ENCODE peak calls at places on chromosome X, in ten cellular contexts. W is T-helper 17 cell; U is left lung; H is naive thymus-derived CD4-positive, alpha-beta T cell; L is stimulated activated naive B cell treated with anti-CD40 and anti-IgM and Interleukin-4, amounts not matched to agents 10 μg/mL and 1 μg/mL and 100 μg/mL, for 72 hours; V is right cardiac atrium; C is naive thymus-derived CD8-positive, alpha-beta T cell; T is stimulated activated memory B cell treated with anti-CD40 and anti-IgM and Interleukin-4, amounts not matched to agents 10 μg/mL and 1 μg/mL and 100 μg/mL, for 72 hours; E is activated T-cell treated with anti-CD3 and anti-CD28 coated beads, Interleukin-2, amount 50 U/mL, for 72 hours; F is activated naive CD8-positive, alpha-beta T cell treated with anti-CD3 and anti-CD28 coated beads, Interleukin-2, amount 10 ng/mL, durations not matched to agents 7 days and 5 days. I is an unnamed sample.
A peak's percentile ranks its signal among the peaks of the same experiment; 100 is the strongest.

GRCh38 chrX:23952984-23953907 is 45.4 kb downstream of the CXorf58 start:
- ATAC-seq in W (peak; percentile 95), U (peak; percentile 45), H (peak; percentile 93), L (peak; percentile 99), V (no peak), C (peak; percentile 91), T (peak; percentile 83), E (peak; percentile 95), F (peak; percentile 93), I (no peak)

GRCh38 chrX:36534900-36535299 is 473.3 kb upstream of the FAM47C start:
- ATAC-seq in W (no peak), U (no peak), H (no peak), L (no peak), V (no peak), C (no peak), T (no peak), E (no peak), F (no peak), I (no peak)

GRCh38 chrX:94256396-94256795 is 582.4 kb downstream of the FAM133A start:
- ATAC-seq in W (no peak), U (no peak), H (no peak), L (no peak), V (no peak), C (no peak), T (no peak), E (no peak), F (no peak), I (no peak)

GRCh38 chrX:153651540-153652079 is 4.6 kb downstream of the DUSP9 start:
- ATAC-seq in W (no peak), U (no peak), H (no peak), L (peak; percentile 65), V (no peak), C (no peak), T (no peak), E (no peak), F (no peak), I (peak; percentile 40)

GRCh38 chrX:72271091-72271490 is 6.0 kb downstream of the RPS4X start:
- ATAC-seq in W (no peak), U (no peak), H (no peak), L (no peak), V (peak; percentile 24), C (no peak), T (no peak), E (no peak), F (no peak), I (no peak)

GRCh38 chrX:10030570-10030969 is 63.4 kb downstream of the CLDN34 start:
- ATAC-seq in W (no peak), U (peak; percentile 51), H (no peak), L (no peak), V (no peak), C (no peak), T (no peak), E (peak; percentile 76), F (no peak), I (peak; percentile 92)

GRCh38 chrX:104254442-104255115 is at the start of gene ESX1:
- ATAC-seq in W (no peak), U (no peak), H (no peak), L (no peak), V (no peak), C (no peak), T (no peak), E (peak; percentile 32), F (no peak), I (no peak)

GRCh38 chrX:121093011-121093410 is 45.6 kb downstream of the GLUD2 start:
- ATAC-seq in W (no peak), U (no peak), H (no peak), L (no peak), V (no peak), C (no peak), T (no peak), E (no peak), F (no peak), I (no peak)

GRCh38 chrX:153882557-153882956 is 3.4 kb downstream of the L1CAM start:
- ATAC-seq in W (no peak), U (no peak), H (no peak), L (no peak), V (no peak), C (no peak), T (no peak), E (no peak), F (no peak), I (no peak)

I was measured in esophagus mucosa.